ENCODE peak calls at places on chromosome 10, in eight cellular contexts. Q, Z, E, L, A, K, B and X are unnamed samples.

GRCh38 chr10:104128214-104128613 is 6.2 kb downstream of the SFR1 start:
- DNase-seq in Q (peak; percentile 57), Z (no peak), E (no peak), L (no peak), A (no peak), K (no peak), B (no peak), X (no peak)

GRCh38 chr10:87771871-87772500 is 46.0 kb downstream of the ATAD1 start:
- DNase-seq in Q (peak; percentile 48), Z (no peak), E (no peak), L (peak; percentile 69), A (no peak), K (peak; percentile 29), B (peak; percentile 49), X (peak; percentile 55)

GRCh38 chr10:86295351-86295750 is 71.2 kb downstream of the GRID1 start:
- DNase-seq in Q (no peak), Z (no peak), E (no peak), L (no peak), A (no peak), K (no peak), B (no peak), X (no peak)

GRCh38 chr10:71038234-71038633 is 149.9 kb upstream of the PCBD1 start:
- DNase-seq in Q (no peak), Z (no peak), E (no peak), L (no peak), A (no peak), K (no peak), B (no peak), X (no peak)

GRCh38 chr10:47062801-47063200 is 151.6 kb downstream of the PTPN20 start:
- DNase-seq in Q (peak; percentile 2), Z (no peak), E (peak; percentile 56), L (peak; percentile 64), A (no peak), K (no peak), B (peak; percentile 34), X (no peak)

GRCh38 chr10:92590623-92591549 is 2.0 kb upstream of the KIF11 start:
- DNase-seq in Q (peak; percentile 67), Z (no peak), E (peak; percentile 35), L (peak; percentile 72), A (peak; percentile 35), K (peak; percentile 85), B (peak; percentile 67), X (peak; percentile 71)

GRCh38 chr10:43407576-43408330 is 1.2 kb downstream of the HNRNPF start:
- DNase-seq in Q (peak; percentile 90), Z (peak; percentile 80), E (peak; percentile 58), L (peak; percentile 86), A (peak; percentile 75), K (peak; percentile 48), B (peak; percentile 84), X (peak; percentile 96)

GRCh38 chr10:44863344-44864041 is 47.6 kb upstream of the TMEM72 start:
- DNase-seq in Q (peak; percentile 7), Z (peak; percentile 37), E (peak; percentile 43), L (peak; percentile 53), A (no peak), K (no peak), B (peak; percentile 48), X (no peak)

GRCh38 chr10:59870152-59870551 is 36.2 kb downstream of the CCDC6 start:
- DNase-seq in Q (no peak), Z (no peak), E (no peak), L (no peak), A (no peak), K (no peak), B (no peak), X (no peak)

GRCh38 chr10:5079306-5079830 is 14.8 kb upstream of the AKR1C3 start:
- DNase-seq in Q (no peak), Z (no peak), E (no peak), L (no peak), A (no peak), K (no peak), B (peak; percentile 60), X (no peak)

GRCh38 chr10:4240641-4241197 is 455.7 kb upstream of the KLF6 start:
- DNase-seq in Q (peak; percentile 91), Z (no peak), E (no peak), L (no peak), A (no peak), K (no peak), B (no peak), X (no peak)

GRCh38 chr10:8213735-8214134 is 159.2 kb downstream of the GATA3 start:
- DNase-seq in Q (no peak), Z (no peak), E (no peak), L (no peak), A (no peak), K (no peak), B (no peak), X (no peak)

GRCh38 chr10:130341325-130341724 is 205.1 kb downstream of the GLRX3 start:
- DNase-seq in Q (no peak), Z (no peak), E (no peak), L (no peak), A (peak; percentile 66), K (no peak), B (peak; percentile 78), X (peak; percentile 23)

GRCh38 chr10:484441-484924 is 205.0 kb downstream of the DIP2C start:
- DNase-seq in Q (no peak), Z (peak; percentile 36), E (peak; percentile 58), L (no peak), A (no peak), K (no peak), B (peak; percentile 57), X (peak; percentile 62)

GRCh38 chr10:37289833-37290464 is 164.6 kb downstream of the ANKRD30A start:
- DNase-seq in Q (peak; percentile 2), Z (no peak), E (no peak), L (no peak), A (no peak), K (no peak), B (no peak), X (no peak)